ENCODE peak calls at places on chromosomes 16 and 17, in four cellular contexts. H is PC-9, J is cardiac muscle cell, U is heart left ventricle. V is an unnamed sample.

GRCh38 chr17:17514993-17515920 is 19.1 kb upstream of the RASD1 start:
- DNase-seq in H (no peak), J (no peak), U (no peak), V (no peak)

GRCh38 chr17:51259574-51260236 is at the start of gene MBTD1:
- DNase-seq in H (peak; percentile 92), J (peak; percentile 97), U (peak; percentile 96), V (peak; percentile 95)

GRCh38 chr16:66120656-66121055 is 245.8 kb upstream of the CDH5 start:
- DNase-seq in H (no peak), J (no peak), U (no peak), V (no peak)

GRCh38 chr16:27222499-27223225 is 19.3 kb downstream of the KDM8 start:
- DNase-seq in H (no peak), J (peak; percentile 30), U (peak; percentile 70), V (peak; percentile 80)

GRCh38 chr16:70663524-70664324 is 17.4 kb downstream of the IL34 start:
- DNase-seq in H (no peak), J (no peak), U (no peak), V (no peak)

GRCh38 chr16:53504161-53504663 is 1.2 kb upstream of the AKTIP start:
- DNase-seq in H (peak; percentile 23), J (peak; percentile 27), U (peak; percentile 80), V (peak; percentile 80)

GRCh38 chr17:48612456-48612853 is 1.6 kb upstream of the HOXB7 start:
- DNase-seq in H (no peak), J (no peak), U (no peak), V (no peak)

GRCh38 chr16:87474017-87474416 is 18.8 kb downstream of the ZCCHC14 start:
- DNase-seq in H (no peak), J (no peak), U (no peak), V (no peak)

GRCh38 chr17:63760771-63761539 is 12.4 kb downstream of the CCDC47 start:
- DNase-seq in H (no peak), J (no peak), U (no peak), V (no peak)

GRCh38 chr17:56659622-56660021 is 66.1 kb downstream of the NOG start:
- DNase-seq in H (no peak), J (no peak), U (no peak), V (no peak)

GRCh38 chr16:77273815-77274214 is 74.6 kb downstream of the SYCE1L start:
- DNase-seq in H (no peak), J (no peak), U (no peak), V (no peak)

GRCh38 chr16:50733468-50733867 is 8.4 kb upstream of the CYLD start:
- DNase-seq in H (no peak), J (no peak), U (no peak), V (no peak)

GRCh38 chr17:63881935-63882601 is at the start of gene GH2:
- DNase-seq in H (peak; percentile 58), J (peak; percentile 52), U (peak; percentile 34), V (peak; percentile 60)

GRCh38 chr16:6684076-6684673 is 648.5 kb upstream of the RBFOX1 start:
- DNase-seq in H (peak; percentile 26), J (peak; percentile 47), U (no peak), V (no peak)

GRCh38 chr17:79854080-79854861 is 15.0 kb upstream of the CBX4 start:
- DNase-seq in H (no peak), J (no peak), U (no peak), V (no peak)

GRCh38 chr16:27471661-27472060 is 69.7 kb downstream of the IL21R start:
- DNase-seq in H (no peak), J (no peak), U (no peak), V (no peak)

GRCh38 chr17:40464392-40464855 is 21.2 kb downstream of the IGFBP4 start:
- DNase-seq in H (no peak), J (no peak), U (no peak), V (no peak)

GRCh38 chr17:33778505-33779398 is 476.3 kb upstream of the CCL2 start:
- DNase-seq in H (peak; percentile 31), J (peak; percentile 52), U (no peak), V (no peak)

GRCh38 chr17:72683506-72684404 is 408.7 kb downstream of the SLC39A11 start:
- DNase-seq in H (peak; percentile 92), J (peak; percentile 5), U (no peak), V (no peak)

GRCh38 chr17:58158181-58158580 is 8.6 kb upstream of the OR4D2 start:
- DNase-seq in H (no peak), J (no peak), U (no peak), V (no peak)

GRCh38 chr17:81429813-81430510 is 34.7 kb downstream of the BAHCC1 start:
- DNase-seq in H (no peak), J (no peak), U (no peak), V (no peak)

GRCh38 chr17:40857535-40857934 is 9.5 kb downstream of the KRT12 start:
- DNase-seq in H (no peak), J (no peak), U (no peak), V (no peak)

GRCh38 chr16:70432304-70432799 is 6.5 kb downstream of the ST3GAL2 start:
- DNase-seq in H (no peak), J (no peak), U (no peak), V (no peak)

GRCh38 chr17:74637265-74637664 is 13.7 kb upstream of the CD300E start:
- DNase-seq in H (no peak), J (peak; percentile 27), U (no peak), V (no peak)

GRCh38 chr17:27457731-27458523 is 1.7 kb downstream of the KSR1 start:
- DNase-seq in H (no peak), J (peak; percentile 28), U (no peak), V (no peak)

GRCh38 chr17:82830249-82830661 is 9.6 kb downstream of the ZNF750 start:
- DNase-seq in H (no peak), J (no peak), U (peak; percentile 94), V (peak; percentile 62)

GRCh38 chr16:11639925-11640899 is 28.0 kb upstream of the SNN start:
- DNase-seq in H (peak; percentile 92), J (peak; percentile 52), U (peak; percentile 94), V (peak; percentile 97)

GRCh38 chr17:39943702-39944392 is 16.3 kb downstream of the LRRC3C start:
- DNase-seq in H (no peak), J (no peak), U (no peak), V (no peak)

GRCh38 chr16:1342526-1343427 is 8.9 kb downstream of the TSR3 start:
- DNase-seq in H (peak; percentile 98), J (peak; percentile 99), U (peak; percentile 95), V (peak; percentile 87)

GRCh38 chr17:50100921-50101345 is 5.8 kb downstream of the PDK2 start:
- DNase-seq in H (peak; percentile 54), J (no peak), U (no peak), V (no peak)

GRCh38 chr17:50103252-50103651 is 8.1 kb downstream of the PDK2 start:
- DNase-seq in H (no peak), J (no peak), U (no peak), V (no peak)

GRCh38 chr17:50100480-50100883 is 5.3 kb downstream of the PDK2 start:
- DNase-seq in H (no peak), J (no peak), U (no peak), V (no peak)

GRCh38 chr17:50102164-50102991 is 7.2 kb downstream of the PDK2 start:
- DNase-seq in H (peak; percentile 74), J (no peak), U (peak; percentile 92), V (peak; percentile 73)

GRCh38 chr17:50101346-50102163 is 6.4 kb downstream of the PDK2 start:
- DNase-seq in H (peak; percentile 52), J (peak; percentile 73), U (peak; percentile 66), V (no peak)
- H3K4me1 ChIP-seq in H (peaks cover 36% of the 10 kb centered on the region), J (peaks cover 22% of the 10 kb centered on the region), U (peaks cover 32% of the 10 kb centered on the region), V (peaks cover 73% of the 10 kb centered on the region)

GRCh38 chr17:76700627-76701470 is 9.9 kb downstream of the MXRA7 start:
- DNase-seq in H (no peak), J (peak; percentile 71), U (peak; percentile 87), V (peak; percentile 92)

GRCh38 chr17:76696763-76697701 is 13.7 kb downstream of the MXRA7 start:
- DNase-seq in H (no peak), J (no peak), U (peak; percentile 86), V (peak; percentile 88)

GRCh38 chr17:76700290-76700626 is 10.5 kb downstream of the MXRA7 start:
- DNase-seq in H (no peak), J (no peak), U (no peak), V (no peak)

GRCh38 chr17:76695059-76695892 is 15.5 kb downstream of the MXRA7 start:
- DNase-seq in H (no peak), J (no peak), U (peak; percentile 27), V (no peak)

GRCh38 chr17:76697702-76698465 is 12.9 kb downstream of the MXRA7 start:
- DNase-seq in H (no peak), J (peak; percentile 86), U (peak; percentile 63), V (no peak)
- H3K4me1 ChIP-seq in H (no peaks in the 10 kb centered on the region), J (peaks cover 46% of the 10 kb centered on the region), U (peaks cover 67% of the 10 kb centered on the region), V (no peaks in the 10 kb centered on the region)

GRCh38 chr16:15788846-15789239 is 68.0 kb downstream of the MYH11 start:
- DNase-seq in H (no peak), J (no peak), U (no peak), V (no peak)
- H3K4me1 ChIP-seq in H (no peaks in the 10 kb centered on the region), J (no peaks in the 10 kb centered on the region), U (no peaks in the 10 kb centered on the region), V (no peaks in the 10 kb centered on the region)

GRCh38 chr16:67845291-67846062 is 1.3 kb upstream of the NUTF2 start:
- DNase-seq in H (peak; percentile 10), J (no peak), U (no peak), V (no peak)

GRCh38 chr16:67846320-67847063 is at the start of gene NUTF2:
- DNase-seq in H (peak; percentile 96), J (peak; percentile 98), U (peak; percentile 98), V (peak; percentile 94)

GRCh38 chr16:67846063-67846319 is 742 bp upstream of the NUTF2 start:
- DNase-seq in H (no peak), J (no peak), U (no peak), V (no peak)

GRCh38 chr16:67848118-67848517 is 625 bp upstream of the CENPT start:
- DNase-seq in H (no peak), J (no peak), U (no peak), V (no peak)

GRCh38 chr16:67847064-67847861 is at the start of gene CENPT:
- DNase-seq in H (peak; percentile 64), J (peak; percentile 35), U (peak; percentile 52), V (no peak)
- H3K4me1 ChIP-seq in H (peaks cover 43% of the 10 kb centered on the region), J (peaks cover 33% of the 10 kb centered on the region), U (peaks cover 44% of the 10 kb centered on the region), V (no peaks in the 10 kb centered on the region)

DNA sequence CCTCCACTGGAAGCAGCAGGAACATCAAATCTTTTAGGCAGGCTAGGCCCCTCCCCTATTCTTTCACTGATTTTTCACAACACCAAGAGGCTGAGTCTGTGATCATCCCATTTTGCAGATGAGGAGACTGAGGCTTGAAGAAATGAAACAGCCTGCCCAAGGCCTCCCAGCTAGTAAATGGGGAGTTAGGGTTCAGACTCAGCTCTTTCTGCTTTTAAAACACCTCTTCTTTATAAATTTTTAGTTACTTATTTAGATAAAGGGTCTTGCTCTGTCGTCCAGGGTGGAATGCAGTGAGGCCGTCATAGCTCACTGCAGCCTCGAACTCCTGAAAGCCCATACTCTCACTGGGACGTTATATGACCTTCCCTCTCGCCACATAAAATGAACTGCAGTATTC is 82.2 kb downstream of the BMERB1 start:
- DNase-seq in H (no peak), J (no peak), U (no peak), V (no peak)
- H3K4me1 ChIP-seq in H (no peaks in the 10 kb centered on the region), J (no peaks in the 10 kb centered on the region), U (peaks cover 3% of the 10 kb centered on the region), V (peaks cover 19% of the 10 kb centered on the region)

GRCh38 chr17:14334261-14334860 is 33.5 kb downstream of the HS3ST3B1 start:
- DNase-seq in H (no peak), J (no peak), U (no peak), V (no peak)
- H3K4me1 ChIP-seq in H (no peaks in the 10 kb centered on the region), J (peaks cover 13% of the 10 kb centered on the region), U (no peaks in the 10 kb centered on the region), V (no peaks in the 10 kb centered on the region)